ENCODE peak calls at places on chromosomes 11 and 22, in six cellular contexts. I is sciatic nerve; U is stimulated activated CD4-positive, alpha-beta T cell treated with anti-CD3 and anti-CD28 coated beads, Interleukin-15, amount 100 ng/mL, for 1 hour; D is H4; Y is fibroblast of the conjunctiva; F is NCI-H510A treated with DMSO at 0.1 percent for 48 hours. Q is an unnamed sample.

GRCh38 chr11:115606223-115607220 is 102.3 kb upstream of the CADM1 start:
- DNase-seq in I (no peak), U (no peak), D (peak), Y (no peak), F (no peak), Q (no peak)

GRCh38 chr11:272195-272930 is 5.8 kb upstream of the NLRP6 start:
- DNase-seq in I (no peak), U (no peak), D (no peak), Y (no peak), F (no peak), Q (no peak)

GRCh38 chr11:70843906-70844305 is 408.5 kb downstream of the SHANK2 start:
- DNase-seq in I (no peak), U (no peak), D (no peak), Y (no peak), F (no peak), Q (no peak)

GRCh38 chr11:130115218-130115617 is 44.4 kb upstream of the ST14 start:
- DNase-seq in I (no peak), U (no peak), D (peak), Y (peak), F (no peak), Q (no peak)

GRCh38 chr11:39684155-39684554 is 1775.3 kb downstream of the LRRC4C start:
- DNase-seq in I (no peak), U (no peak), D (no peak), Y (no peak), F (no peak), Q (no peak)

GRCh38 chr11:48127521-48128183 is 89.0 kb upstream of the OR4B1 start:
- DNase-seq in I (no peak), U (no peak), D (no peak), Y (no peak), F (no peak), Q (no peak)

GRCh38 chr22:28955817-28956216 is 72.4 kb downstream of the ZNRF3 start:
- DNase-seq in I (no peak), U (peak), D (peak), Y (no peak), F (no peak), Q (no peak)

GRCh38 chr11:123640029-123640428 is 14.4 kb downstream of the SCN3B start:
- DNase-seq in I (no peak), U (no peak), D (no peak), Y (no peak), F (no peak), Q (no peak)

GRCh38 chr11:120400564-120401364 is 64.6 kb downstream of the ARHGEF12 start:
- DNase-seq in I (no peak), U (no peak), D (peak), Y (peak), F (peak), Q (no peak)

GRCh38 chr11:19951558-19952083 is 208.7 kb downstream of the DBX1 start:
- DNase-seq in I (no peak), U (no peak), D (peak), Y (no peak), F (peak), Q (peak)

GRCh38 chr22:36129985-36130384 is 30.6 kb downstream of the APOL3 start:
- DNase-seq in I (no peak), U (no peak), D (no peak), Y (no peak), F (no peak), Q (no peak)

GRCh38 chr22:20146777-20147176 is 4.1 kb downstream of the CCDC188 start:
- DNase-seq in I (no peak), U (no peak), D (no peak), Y (no peak), F (no peak), Q (no peak)

GRCh38 chr11:114673661-114674060 is 4.7 kb upstream of the NXPE2 start:
- DNase-seq in I (no peak), U (no peak), D (no peak), Y (no peak), F (no peak), Q (no peak)

GRCh38 chr11:57303990-57304579 is 20.7 kb downstream of the TNKS1BP1 start:
- DNase-seq in I (no peak), U (no peak), D (no peak), Y (peak), F (peak), Q (peak)